ENCODE peak calls at places on chromosomes 12 and 14, in nine cellular contexts. J is psoas muscle, K is suprapubic skin, I is Peyer's patch, X is mesendoderm, L is esophagus squamous epithelium, Q is stomach, H is A549, N is PC-3. F is an unnamed sample. For H3K4me1, the result is how much of the 10 kb centered on the place peaks cover.

GRCh38 chr12:67501362-67501761 is 147.2 kb upstream of the DYRK2 start:
- DNase-seq in J (no peak), K (no peak), I (no peak), X (no peak), L (no peak), Q (no peak), H (no peak), N (no peak), F (no peak)

GRCh38 chr14:92656306-92656705 is 92.1 kb downstream of the LGMN start:
- DNase-seq in J (no peak), K (no peak), I (no peak), X (peak), L (no peak), Q (no peak), H (no peak), N (peak), F (no peak)

GRCh38 chr12:44154128-44154527 is 318.2 kb downstream of the TMEM117 start:
- DNase-seq in J (no peak), K (no peak), I (no peak), X (no peak), L (no peak), Q (no peak), H (no peak), N (no peak), F (no peak)

GRCh38 chr12:94099191-94099983 is 49.0 kb upstream of the PLXNC1 start:
- DNase-seq in J (peak), K (no peak), I (no peak), X (peak), L (no peak), Q (no peak), H (no peak), N (peak), F (no peak)

GRCh38 chr12:95412826-95413311 is 61.1 kb upstream of the METAP2 start:
- DNase-seq in J (no peak), K (peak), I (no peak), X (no peak), L (no peak), Q (no peak), H (no peak), N (peak), F (no peak)

GRCh38 chr12:58443981-58444371 is 476.3 kb downstream of the LRIG3 start:
- DNase-seq in J (peak), K (no peak), I (no peak), X (no peak), L (no peak), Q (no peak), H (no peak), N (no peak), F (no peak)

GRCh38 chr12:75943730-75944096 is 87.9 kb downstream of the PHLDA1 start:
- DNase-seq in J (no peak), K (no peak), I (no peak), X (no peak), L (no peak), Q (no peak), H (no peak), N (peak), F (no peak)

GRCh38 chr12:42332301-42332894 is 6.4 kb downstream of the PPHLN1 start:
- DNase-seq in J (no peak), K (no peak), I (no peak), X (peak), L (no peak), Q (no peak), H (peak), N (peak), F (no peak)

GRCh38 chr12:20477691-20478090 is 109.4 kb downstream of the PDE3A start:
- DNase-seq in J (no peak), K (no peak), I (no peak), X (no peak), L (no peak), Q (no peak), H (no peak), N (no peak), F (no peak)

GRCh38 chr12:26878661-26879119 is 45.7 kb upstream of the ITPR2 start:
- DNase-seq in J (peak), K (peak), I (peak), X (no peak), L (no peak), Q (peak), H (no peak), N (no peak), F (no peak)

GRCh38 chr12:54002278-54002914 is 2.4 kb downstream of the HOXC9 start:
- DNase-seq in J (no peak), K (no peak), I (no peak), X (no peak), L (no peak), Q (no peak), H (no peak), N (no peak), F (no peak)

GRCh38 chr12:3107954-3108353 is 30.8 kb downstream of the TSPAN9 start:
- DNase-seq in J (no peak), K (no peak), I (no peak), X (no peak), L (no peak), Q (no peak), H (no peak), N (peak), F (no peak)

GRCh38 chr12:22250762-22251161 is 83.7 kb downstream of the ST8SIA1 start:
- DNase-seq in J (no peak), K (no peak), I (no peak), X (peak), L (no peak), Q (no peak), H (no peak), N (no peak), F (no peak)

GRCh38 chr12:10986812-10987211 is at the start of gene TAS2R50:
- DNase-seq in J (no peak), K (no peak), I (no peak), X (no peak), L (no peak), Q (no peak), H (no peak), N (no peak), F (no peak)

GRCh38 chr12:79358716-79359341 is 331.9 kb downstream of the PAWR start:
- DNase-seq in J (no peak), K (no peak), I (no peak), X (peak), L (no peak), Q (no peak), H (no peak), N (no peak), F (no peak)

GRCh38 chr12:20798561-20798960 is 11.9 kb upstream of the SLCO1B3 start:
- DNase-seq in J (no peak), K (no peak), I (no peak), X (peak), L (no peak), Q (no peak), H (no peak), N (peak), F (no peak)

GRCh38 chr14:21039585-21040369 is 2.4 kb upstream of the RNASE7 start:
- DNase-seq in J (peak), K (no peak), I (peak), X (peak), L (no peak), Q (peak), H (peak), N (peak), F (peak)

GRCh38 chr12:54306925-54307731 is 6.3 kb upstream of the NFE2 start:
- DNase-seq in J (peak), K (peak), I (peak), X (no peak), L (peak), Q (peak), H (peak), N (peak), F (no peak)

GRCh38 chr14:39467889-39468524 is 35.8 kb upstream of the FBXO33 start:
- DNase-seq in J (no peak), K (no peak), I (no peak), X (peak), L (no peak), Q (no peak), H (no peak), N (peak), F (no peak)

DNA sequence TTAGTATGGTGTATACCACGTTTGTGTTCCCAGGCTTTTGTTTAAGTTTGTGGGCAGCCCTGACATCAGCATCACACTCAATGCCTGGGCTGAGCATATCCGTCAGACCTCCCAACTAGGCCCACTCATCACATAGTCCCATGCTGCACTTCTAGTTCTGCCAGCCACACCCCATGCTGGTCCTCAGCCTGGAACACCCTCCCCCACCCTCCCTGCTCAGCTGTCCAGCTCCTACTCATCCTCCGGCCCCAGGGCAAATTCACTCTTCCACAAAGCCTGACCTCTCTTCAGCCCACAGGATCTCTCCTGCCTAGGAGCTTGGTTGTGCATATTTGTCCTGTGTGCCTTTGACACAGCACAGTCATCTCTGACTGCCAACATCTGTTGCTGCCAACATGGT is 3.9 kb upstream of the ENDOU start:
- DNase-seq in J (no peak), K (no peak), I (no peak), X (no peak), L (no peak), Q (no peak), H (no peak), N (peak), F (no peak)
- H3K4me1 ChIP-seq in J (under half), K (half or more), I (under half), X (under half), L (under half), Q (under half), H (under half), N (under half), F (under half)

GRCh38 chr12:123479442-123480180 is 21.7 kb downstream of the SNRNP35 start:
- DNase-seq in J (peak), K (no peak), I (no peak), X (no peak), L (no peak), Q (no peak), H (no peak), N (no peak), F (no peak)
- H3K4me3 ChIP-seq in J (peak), K (no peak), I (no peak), X (no peak), L (no peak), Q (peak), H (no peak), N (no peak), F (no peak)

GRCh38 chr12:13135336-13136178 is 32.1 kb upstream of the GSG1 start:
- DNase-seq in J (peak), K (peak), I (no peak), X (peak), L (no peak), Q (peak), H (no peak), N (peak), F (no peak)
- H3K27ac ChIP-seq in J (no peak), K (peak), I (no peak), X (no peak), L (peak), Q (no peak), H (peak), N (peak), F (no peak)

GRCh38 chr14:74612346-74613021 is 447 bp upstream of the LTBP2 start:
- DNase-seq in J (peak), K (peak), I (peak), X (peak), L (no peak), Q (peak), H (peak), N (peak), F (peak)
- H3K4me1 ChIP-seq in J (under half), K (half or more), I (under half), X (under half), L (half or more), Q (half or more), H (half or more), N (half or more), F (under half)

DNA sequence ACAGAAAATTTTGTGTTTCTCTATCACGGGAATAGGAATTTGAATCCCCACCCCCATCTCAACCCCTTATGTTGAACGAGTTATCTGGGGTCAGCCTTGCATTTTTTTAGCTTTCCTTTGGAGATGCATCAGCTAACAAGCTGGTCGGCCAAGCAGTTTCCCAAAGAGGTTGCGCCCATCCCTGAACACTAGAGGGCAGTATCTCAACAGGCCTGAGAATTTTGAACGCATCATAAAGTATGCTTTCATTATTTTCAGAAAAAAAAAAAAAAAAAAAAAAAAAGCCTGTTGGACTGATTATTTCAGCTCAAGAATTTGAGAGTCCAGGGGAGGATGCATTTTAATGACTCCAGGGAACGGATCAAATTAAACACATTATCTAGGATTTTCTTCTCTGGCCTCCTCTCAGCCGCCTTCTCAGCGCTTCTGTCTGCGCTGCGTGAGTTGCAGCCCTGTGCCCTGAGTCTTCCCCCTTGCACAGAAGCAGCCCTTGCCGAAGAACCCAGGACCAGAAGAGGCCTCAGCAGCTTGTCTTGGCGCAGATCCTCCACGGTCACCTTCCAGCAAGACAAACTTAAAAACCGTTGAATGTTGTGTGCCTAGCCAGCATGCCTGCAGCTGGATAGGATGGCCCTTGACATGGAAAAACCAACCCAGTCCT is 76.5 kb upstream of the GZMB start:
- DNase-seq in J (peak), K (no peak), I (peak), X (peak), L (no peak), Q (peak), H (peak), N (peak), F (peak)
- H3K4me3 ChIP-seq in J (peak), K (peak), I (no peak), X (no peak), L (no peak), Q (no peak), H (no peak), N (peak), F (no peak)

DNA sequence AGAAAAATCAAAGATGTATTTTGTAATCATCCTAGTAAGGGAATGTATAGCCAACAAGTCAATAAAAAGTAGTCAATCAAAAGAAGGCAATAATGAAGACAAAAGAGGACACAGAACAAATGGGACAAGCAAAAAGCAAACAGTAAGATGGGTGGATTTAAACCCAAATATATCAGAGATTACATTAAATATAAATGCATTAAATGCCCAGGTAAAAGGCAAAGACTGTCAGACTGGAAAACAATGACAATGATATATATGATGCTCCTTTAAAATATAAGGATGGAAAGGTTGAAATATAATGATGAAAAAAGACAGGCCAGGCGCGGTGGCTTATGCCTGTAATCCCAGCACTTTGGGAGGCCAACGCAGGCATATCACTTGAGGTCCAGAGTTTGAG is 35.7 kb downstream of the NEMF start:
- DNase-seq in J (no peak), K (no peak), I (no peak), X (no peak), L (no peak), Q (no peak), H (no peak), N (no peak), F (no peak)
- H3K27ac ChIP-seq in J (no peak), K (no peak), I (no peak), X (no peak), L (no peak), Q (no peak), H (no peak), N (no peak), F (no peak)

GRCh38 chr14:64721899-64722298 is 17.7 kb downstream of the PLEKHG3 start:
- DNase-seq in J (no peak), K (no peak), I (peak), X (no peak), L (no peak), Q (no peak), H (no peak), N (no peak), F (no peak)
- H3K4me1 ChIP-seq in J (under half), K (half or more), I (under half), X (half or more), L (half or more), Q (half or more), H (half or more), N (half or more), F (under half)

GRCh38 chr12:6950401-6950801 is 755 bp upstream of the PTPN6 start:
- DNase-seq in J (peak), K (no peak), I (no peak), X (no peak), L (no peak), Q (no peak), H (no peak), N (no peak), F (no peak)
- H3K4me3 ChIP-seq in J (no peak), K (no peak), I (peak), X (no peak), L (no peak), Q (no peak), H (no peak), N (no peak), F (peak)